ENCODE peak calls at places on chromosomes 4 and X, in eight cellular contexts. X, L, I, P, J, H, A and Y are unnamed samples.
A peak's percentile ranks its signal among the peaks of the same experiment; 100 is the strongest.

GRCh38 chr4:13240066-13240465 is 244.1 kb downstream of the RAB28 start:
- DNase-seq in X (no peak), L (no peak), I (no peak), P (no peak), J (no peak), H (no peak), A (no peak), Y (no peak)

GRCh38 chrX:124226129-124226528 is 106.3 kb upstream of the TEX13D start:
- DNase-seq in X (no peak), L (no peak), I (no peak), P (no peak), J (no peak), H (no peak), A (no peak), Y (peak; percentile 13)

GRCh38 chrX:136525738-136526606 is 6.0 kb upstream of the VGLL1 start:
- DNase-seq in X (peak; percentile 81), L (peak; percentile 74), I (peak; percentile 57), P (peak; percentile 81), J (peak; percentile 72), H (peak; percentile 76), A (no peak), Y (peak; percentile 86)

GRCh38 chr4:182695009-182695408 is 222.2 kb downstream of the DCTD start:
- DNase-seq in X (no peak), L (no peak), I (no peak), P (no peak), J (no peak), H (no peak), A (no peak), Y (no peak)

GRCh38 chrX:46965125-46965758 is 53.0 kb downstream of the JADE3 start:
- DNase-seq in X (no peak), L (no peak), I (no peak), P (no peak), J (no peak), H (no peak), A (no peak), Y (no peak)

GRCh38 chr4:71195932-71196331 is 142.9 kb upstream of the SLC4A4 start:
- DNase-seq in X (no peak), L (no peak), I (no peak), P (no peak), J (no peak), H (no peak), A (no peak), Y (no peak)

GRCh38 chr4:36187723-36188333 is 56.5 kb downstream of the ARAP2 start:
- DNase-seq in X (no peak), L (no peak), I (no peak), P (no peak), J (no peak), H (no peak), A (peak; percentile 1), Y (no peak)

GRCh38 chrX:21926116-21926515 is 14.4 kb upstream of the SMS start:
- DNase-seq in X (no peak), L (no peak), I (no peak), P (no peak), J (no peak), H (no peak), A (no peak), Y (no peak)

GRCh38 chr4:106914223-106914622 is 121.9 kb downstream of the DKK2 start:
- DNase-seq in X (no peak), L (no peak), I (no peak), P (peak; percentile 54), J (no peak), H (no peak), A (no peak), Y (no peak)

GRCh38 chr4:47154816-47155370 is 123.5 kb downstream of the GABRB1 start:
- DNase-seq in X (no peak), L (no peak), I (no peak), P (no peak), J (no peak), H (no peak), A (no peak), Y (no peak)

GRCh38 chrX:120840826-120841225 is 34.8 kb downstream of the CT47B1 start:
- DNase-seq in X (no peak), L (no peak), I (no peak), P (no peak), J (no peak), H (no peak), A (no peak), Y (no peak)

GRCh38 chrX:10022580-10023245 is 55.6 kb downstream of the CLDN34 start:
- DNase-seq in X (peak; percentile 46), L (peak; percentile 37), I (no peak), P (no peak), J (peak; percentile 44), H (no peak), A (no peak), Y (no peak)

GRCh38 chr4:105022811-105023667 is 123.6 kb upstream of the TET2 start:
- DNase-seq in X (no peak), L (no peak), I (no peak), P (no peak), J (no peak), H (no peak), A (no peak), Y (no peak)

GRCh38 chr4:26573389-26573794 is 10.5 kb upstream of the TBC1D19 start:
- DNase-seq in X (no peak), L (no peak), I (no peak), P (no peak), J (no peak), H (no peak), A (no peak), Y (no peak)

GRCh38 chr4:91471280-91471679 is 832.5 kb upstream of the GRID2 start:
- DNase-seq in X (no peak), L (no peak), I (no peak), P (no peak), J (no peak), H (no peak), A (no peak), Y (no peak)

GRCh38 chrX:49199906-49200771 is at the start of gene SYP:
- DNase-seq in X (peak; percentile 86), L (peak; percentile 91), I (peak; percentile 74), P (peak; percentile 91), J (peak; percentile 88), H (peak; percentile 91), A (peak; percentile 73), Y (peak; percentile 82)
- TF ChIP-seq POLR2A in X (no peak), L (peak; percentile 60), I (peak; percentile 57), P (peak; percentile 58), J (no peak), H (no peak), A (no peak), Y (peak; percentile 34)

GRCh38 chrX:107773906-107774435 is 1.6 kb downstream of the TSC22D3 start:
- DNase-seq in X (no peak), L (no peak), I (no peak), P (no peak), J (no peak), H (no peak), A (no peak), Y (peak; percentile 52)
- H3K27me3 ChIP-seq in X (no peaks in the 10 kb centered on the region), L (no peaks in the 10 kb centered on the region), I (no peaks in the 10 kb centered on the region), P (no peaks in the 10 kb centered on the region), J (peaks cover 36% of the 10 kb centered on the region), H (peaks cover 13% of the 10 kb centered on the region), A (peaks cover 6% of the 10 kb centered on the region), Y (no peaks in the 10 kb centered on the region)

GRCh38 chr4:143782521-143782920 is 82.0 kb upstream of the FREM3 start:
- DNase-seq in X (no peak), L (no peak), I (no peak), P (no peak), J (no peak), H (no peak), A (no peak), Y (no peak)
- H3K27ac ChIP-seq in X (no peak overlapping the region), L (no peak overlapping the region), I (no peak overlapping the region), P (no peak overlapping the region), J (no peak overlapping the region), H (no peak overlapping the region), A (no peak overlapping the region), Y (no peak overlapping the region)

DNA sequence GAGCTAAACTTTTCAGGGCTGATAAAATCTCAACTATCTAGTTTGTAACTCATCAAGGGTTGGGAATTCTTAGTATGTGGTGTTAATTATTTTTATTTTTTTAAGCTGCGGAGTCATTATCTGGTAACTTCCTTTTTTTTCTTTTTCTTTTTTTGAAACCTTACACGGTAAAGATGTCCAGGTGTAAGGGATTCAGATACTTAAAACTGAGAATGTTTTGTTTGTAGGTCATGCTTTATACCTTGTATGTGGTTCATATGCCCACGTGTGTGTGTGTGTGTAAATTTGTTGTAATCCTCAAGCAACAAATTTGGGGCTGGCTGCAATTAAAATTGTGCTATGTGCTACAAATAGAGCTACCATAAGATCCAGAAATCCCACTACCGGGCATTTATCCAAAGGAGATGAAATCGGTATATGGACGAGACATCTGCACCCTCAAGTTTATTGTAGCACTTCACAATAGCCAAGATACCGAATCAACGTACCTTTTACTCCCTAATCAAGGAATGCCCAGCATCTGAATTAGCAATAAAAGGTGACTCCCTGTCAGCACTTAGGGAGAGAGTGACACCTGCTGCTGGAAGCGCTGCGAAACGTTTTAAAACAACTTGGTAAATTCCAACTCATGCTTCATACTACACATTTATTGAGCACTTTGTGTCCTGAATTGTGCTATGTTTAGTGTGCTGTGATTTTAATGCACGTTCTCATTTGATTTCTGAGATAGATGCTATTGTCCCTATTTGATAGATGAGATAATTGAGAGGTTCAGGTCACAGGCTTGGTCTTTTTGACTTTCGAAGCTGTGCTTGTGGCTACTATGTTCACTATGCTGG is 16.1 kb downstream of the MSMO1 start:
- DNase-seq in X (no peak), L (no peak), I (no peak), P (no peak), J (no peak), H (no peak), A (peak; percentile 24), Y (no peak)
- TF ChIP-seq POLR2A in X (no peak), L (no peak), I (no peak), P (no peak), J (no peak), H (no peak), A (peak; percentile 48), Y (no peak)

DNA sequence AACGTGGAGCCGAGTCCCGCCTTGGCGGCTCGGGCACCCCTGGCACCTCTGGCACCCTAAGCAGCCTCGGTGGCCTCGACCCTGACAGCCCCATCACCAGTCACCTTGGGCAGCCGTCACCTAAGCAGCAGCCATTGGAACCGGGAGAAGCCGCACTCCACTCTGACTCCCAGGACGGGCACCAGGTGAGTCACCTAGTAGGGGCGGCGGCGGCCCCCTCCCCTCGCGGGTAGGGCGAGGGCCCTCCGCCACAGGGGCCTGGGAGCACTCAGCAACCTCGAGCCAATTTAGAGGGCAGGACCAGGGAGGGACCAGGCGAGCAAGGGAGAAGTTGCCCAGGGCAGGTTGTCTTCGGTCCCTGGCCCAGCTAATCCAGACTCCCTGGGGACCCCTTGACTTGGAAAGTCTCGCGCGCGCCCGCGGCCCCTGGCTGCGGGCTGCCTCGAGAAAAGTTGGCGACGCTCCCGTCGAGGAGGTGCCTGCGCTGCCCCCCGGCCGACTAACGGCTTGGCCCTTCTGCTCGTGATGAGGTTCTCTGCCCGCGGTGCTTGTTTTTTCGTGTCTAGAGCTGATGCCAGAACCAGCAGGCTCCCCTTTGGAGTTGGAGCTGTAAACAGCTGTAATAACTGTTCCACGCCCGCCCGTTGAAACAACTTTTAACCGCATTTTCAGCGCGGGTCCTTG is 749 bp downstream of the EDA start:
- DNase-seq in X (peak; percentile 29), L (peak; percentile 18), I (peak; percentile 4), P (peak; percentile 50), J (peak; percentile 8), H (peak; percentile 25), A (peak; percentile 0), Y (no peak)
- H3K27me3 ChIP-seq in X (no peaks in the 10 kb centered on the region), L (no peaks in the 10 kb centered on the region), I (no peaks in the 10 kb centered on the region), P (no peaks in the 10 kb centered on the region), J (peaks cover 20% of the 10 kb centered on the region), H (peaks cover 20% of the 10 kb centered on the region), A (no peaks in the 10 kb centered on the region), Y (no peaks in the 10 kb centered on the region)